ENCODE peak calls at places on chromosomes 7 and 10, in eight cellular contexts. D, A, L, G, T, Z, W and K are unnamed samples. For H3K9me3, the result is how much of the 10 kb centered on the place peaks cover.

GRCh38 chr7:43071604-43072003 is 40.8 kb upstream of the HECW1 start:
- DNase-seq in A (no peak), T (no peak), G (no peak), D (no peak), L (peak), W (no peak), Z (no peak), K (no peak)

GRCh38 chr7:44281811-44282600 is 43.4 kb downstream of the CAMK2B start:
- DNase-seq in T (peak), A (no peak), G (no peak), L (no peak), D (peak), Z (no peak), W (no peak), K (no peak)

GRCh38 chr7:3002631-3003030 is 41.0 kb downstream of the CARD11 start:
- DNase-seq in T (no peak), G (no peak), A (no peak), W (no peak), L (no peak), D (no peak), Z (no peak), K (no peak)

GRCh38 chr7:38846280-38846679 is 62.7 kb downstream of the VPS41 start:
- DNase-seq in W (no peak), G (no peak), A (no peak), T (no peak), Z (no peak), L (peak), D (no peak), K (no peak)

GRCh38 chr10:117539271-117539876 is 3.2 kb upstream of the EMX2 start:
- DNase-seq in A (no peak), Z (no peak), G (no peak), W (no peak), D (no peak), L (no peak), T (no peak), K (no peak)

GRCh38 chr10:124245806-124246440 is 152.5 kb upstream of the CHST15 start:
- DNase-seq in A (peak), G (no peak), T (no peak), W (no peak), D (no peak), L (no peak), Z (no peak), K (peak)

GRCh38 chr7:48246073-48246472 is 74.8 kb downstream of the ABCA13 start:
- DNase-seq in D (no peak), A (no peak), L (peak), T (no peak), Z (no peak), W (no peak), G (no peak), K (no peak)

GRCh38 chr10:60735244-60735643 is 43.0 kb upstream of the CDK1 start:
- DNase-seq in T (no peak), Z (no peak), W (no peak), L (no peak), G (no peak), D (no peak), A (no peak), K (no peak)

GRCh38 chr7:98398567-98399372 is 2.1 kb downstream of the BAIAP2L1 start:
- DNase-seq in Z (no peak), G (peak), W (no peak), D (no peak), T (no peak), A (no peak), L (no peak), K (no peak)

GRCh38 chr7:142714375-142714774 is 34.9 kb upstream of the PRSS1 start:
- DNase-seq in Z (no peak), L (no peak), D (no peak), A (no peak), T (no peak), G (no peak), W (peak), K (no peak)

GRCh38 chr7:69596723-69597277 is 1.5 kb upstream of the AUTS2 start:
- DNase-seq in Z (no peak), W (no peak), T (no peak), D (no peak), L (no peak), A (no peak), G (peak), K (no peak)
- H3K27ac ChIP-seq in Z (peak), W (no peak), T (peak), D (peak), L (no peak), A (peak), G (peak), K (no peak)

GRCh38 chr10:3525832-3526449 is 259.1 kb downstream of the KLF6 start:
- DNase-seq in L (peak), A (no peak), W (no peak), D (no peak), T (no peak), Z (peak), G (peak), K (no peak)
- H3K9me3 ChIP-seq in L (under half), A (under half), W (under half), D (under half), T (under half), Z (under half), G (under half), K (under half)

DNA sequence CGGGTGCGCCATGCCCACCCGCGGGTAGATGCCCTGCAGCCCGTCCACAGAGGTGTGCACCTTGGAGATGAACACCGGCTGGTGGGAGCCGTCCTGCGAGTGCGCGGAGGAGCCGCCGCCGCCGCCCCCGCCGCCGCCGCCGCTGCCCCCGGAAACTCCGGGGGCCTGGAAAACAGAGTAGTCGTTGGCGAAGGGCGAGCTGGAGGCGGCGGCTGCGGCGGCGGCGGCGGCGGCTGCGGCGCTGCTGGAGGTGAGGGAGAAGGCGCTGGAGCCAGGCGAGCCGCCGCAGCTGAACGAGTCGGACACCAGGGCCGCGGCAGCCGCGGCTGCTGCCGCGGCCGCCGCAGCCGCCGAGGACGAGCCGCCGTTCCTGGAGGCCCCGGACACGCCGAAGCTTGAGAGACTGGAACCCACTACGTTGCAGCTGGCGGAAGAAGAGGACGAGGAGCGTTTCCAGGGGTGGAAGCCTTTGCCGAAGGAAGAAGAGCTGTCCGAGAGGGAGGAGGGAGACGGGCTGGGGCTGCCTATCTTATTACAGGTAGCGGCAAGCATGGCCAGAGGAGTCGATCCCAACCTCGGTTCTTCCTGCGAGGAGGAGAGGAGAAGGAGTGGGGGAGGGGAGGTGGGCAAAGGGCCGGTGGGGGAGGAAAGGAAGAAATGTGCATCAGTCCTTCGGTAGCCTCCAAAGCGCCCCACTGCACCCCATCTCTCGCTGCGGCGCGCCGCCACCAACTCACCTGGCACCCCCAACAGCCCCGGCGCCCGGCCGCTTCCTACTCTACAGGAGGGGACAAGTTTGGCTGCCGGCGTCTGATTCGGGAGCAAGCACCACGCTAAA is 1.3 kb downstream of the SP8 start:
- DNase-seq in Z (no peak), D (no peak), G (peak), L (no peak), A (peak), T (no peak), W (no peak), K (no peak)
- H3K4me3 ChIP-seq in Z (peak), D (peak), G (no peak), L (peak), A (peak), T (peak), W (peak), K (peak)

GRCh38 chr10:4028027-4028471 is 243.0 kb upstream of the KLF6 start:
- DNase-seq in A (no peak), L (peak), G (no peak), Z (no peak), T (no peak), D (no peak), W (no peak), K (no peak)
- H3K27ac ChIP-seq in A (no peak), L (no peak), G (no peak), Z (no peak), T (no peak), D (no peak), W (no peak), K (no peak)

GRCh38 chr7:158273138-158273651 is 314.4 kb downstream of the PTPRN2 start:
- DNase-seq in G (no peak), D (no peak), W (no peak), Z (no peak), T (peak), L (no peak), A (no peak), K (no peak)

GRCh38 chr7:158276414-158277218 is 311.0 kb downstream of the PTPRN2 start:
- DNase-seq in D (no peak), A (no peak), G (no peak), T (peak), W (no peak), L (no peak), Z (no peak), K (no peak)

GRCh38 chr7:158275711-158276413 is 311.8 kb downstream of the PTPRN2 start:
- DNase-seq in A (no peak), L (no peak), G (no peak), W (no peak), T (peak), D (no peak), Z (no peak), K (no peak)

GRCh38 chr7:158274404-158274811 is 313.2 kb downstream of the PTPRN2 start:
- DNase-seq in Z (no peak), L (no peak), D (no peak), T (peak), A (no peak), G (no peak), W (no peak), K (no peak)

DNA sequence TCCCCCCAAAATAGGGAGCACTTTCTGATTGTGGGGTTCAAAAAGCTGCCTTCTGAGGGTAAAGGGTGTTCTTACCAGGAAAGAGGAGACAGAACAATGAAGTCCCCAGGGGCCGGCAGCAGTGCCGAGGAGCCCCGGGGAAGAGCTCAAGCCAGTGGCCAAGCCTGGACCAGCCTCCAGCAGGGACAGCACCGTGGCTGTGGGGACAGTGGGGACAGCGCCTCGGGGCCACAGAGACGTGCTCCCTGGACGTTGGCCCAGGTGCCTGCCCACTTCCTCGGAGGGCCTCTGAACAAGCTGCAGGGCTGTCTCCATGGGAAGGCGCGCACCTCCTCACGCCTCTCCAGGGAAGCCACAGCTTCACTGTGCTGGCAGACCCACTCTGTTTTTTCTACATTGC is 312.6 kb downstream of the PTPRN2 start:
- DNase-seq in G (no peak), A (no peak), D (no peak), Z (no peak), W (no peak), L (no peak), T (peak), K (no peak)
- H3K9me3 ChIP-seq in G (under half), A (under half), D (under half), Z (under half), W (under half), L (half or more), T (under half), K (under half)

GRCh38 chr10:114526112-114526496 is 121.8 kb upstream of the AFAP1L2 start:
- DNase-seq in Z (no peak), W (peak), L (peak), D (no peak), T (no peak), G (no peak), A (no peak), K (no peak)
- H3K4me3 ChIP-seq in Z (peak), W (peak), L (no peak), D (peak), T (peak), G (peak), A (peak), K (peak)

GRCh38 chr7:116447980-116448839 is 51.3 kb upstream of the CAV2 start:
- DNase-seq in D (no peak), L (no peak), G (no peak), W (no peak), A (no peak), T (no peak), Z (no peak), K (no peak)
- H3K27ac ChIP-seq in D (no peak), L (peak), G (no peak), W (no peak), A (no peak), T (no peak), Z (peak), K (peak)

GRCh38 chr10:132068431-132069121 is 2.8 kb downstream of the JAKMIP3 start:
- DNase-seq in L (no peak), W (no peak), Z (no peak), D (no peak), G (no peak), A (no peak), T (no peak), K (no peak)
- H3K9me3 ChIP-seq in L (under half), W (under half), Z (under half), D (under half), G (under half), A (under half), T (under half), K (under half)

DNA sequence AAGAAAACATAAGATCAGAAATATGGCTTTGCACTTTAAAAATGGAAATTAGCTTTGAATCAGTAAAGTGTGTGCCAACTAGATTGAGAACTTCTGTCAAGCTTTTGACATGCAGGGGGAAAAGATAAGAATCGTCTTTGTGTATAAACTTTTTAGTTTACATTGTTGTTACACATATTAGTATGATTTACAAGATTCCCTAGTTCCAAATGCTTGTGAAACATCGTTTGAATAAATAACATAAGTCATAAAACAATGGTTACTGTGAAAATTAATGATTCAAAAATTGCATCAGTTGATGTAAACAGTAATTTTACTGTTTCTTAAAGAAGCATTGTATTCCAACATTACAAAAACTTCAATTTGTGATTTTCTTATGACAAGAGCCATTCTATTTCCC is 207.6 kb upstream of the MTPN start:
- DNase-seq in L (no peak), T (no peak), G (no peak), W (no peak), D (no peak), Z (no peak), A (no peak), K (no peak)
- H3K4me3 ChIP-seq in L (no peak), T (no peak), G (no peak), W (no peak), D (no peak), Z (no peak), A (no peak), K (no peak)

GRCh38 chr7:4626318-4626845 is 55.7 kb upstream of the FOXK1 start:
- DNase-seq in L (no peak), Z (no peak), W (no peak), G (no peak), A (no peak), D (no peak), T (no peak), K (no peak)

GRCh38 chr7:4616116-4616515 is 66.0 kb upstream of the FOXK1 start:
- DNase-seq in G (no peak), W (no peak), A (no peak), D (no peak), L (no peak), T (no peak), Z (no peak), K (no peak)

GRCh38 chr7:4621401-4621800 is 60.7 kb upstream of the FOXK1 start:
- DNase-seq in Z (no peak), A (no peak), L (no peak), T (no peak), G (no peak), D (no peak), W (no peak), K (no peak)
- H3K27ac ChIP-seq in Z (no peak), A (no peak), L (no peak), T (no peak), G (no peak), D (no peak), W (no peak), K (no peak)